ENCODE peak calls at places on chromosomes 3 and 15, in five cellular contexts. K is brain microvascular endothelial cell, Z is fibroblast of pulmonary artery, B is BE2C, A is endodermal cell. M is an unnamed sample.

GRCh38 chr3:373193-373784 is 176.7 kb downstream of the CHL1 start:
- DNase-seq in A (no peak), K (no peak), Z (no peak), B (no peak), M (no peak)

GRCh38 chr3:168467085-168467714 is 371.5 kb upstream of the GOLIM4 start:
- DNase-seq in A (peak; percentile 59), Z (peak; percentile 56), K (peak; percentile 74), B (no peak), M (peak; percentile 19)

GRCh38 chr15:65171428-65171827 is 13.7 kb downstream of the CLPX start:
- DNase-seq in Z (no peak), K (no peak), A (no peak), B (no peak), M (no peak)

GRCh38 chr15:29308299-29308698 is 38.7 kb upstream of the NSMCE3 start:
- DNase-seq in B (no peak), Z (no peak), A (no peak), K (no peak), M (no peak)

GRCh38 chr3:11631822-11632221 is 11.9 kb downstream of the VGLL4 start:
- DNase-seq in B (no peak), Z (no peak), K (no peak), A (no peak), M (no peak)

GRCh38 chr15:45048784-45049631 is 26.0 kb downstream of the SORD start:
- DNase-seq in B (no peak), A (peak; percentile 55), K (peak; percentile 66), Z (peak; percentile 90), M (no peak)

GRCh38 chr3:36959821-36960220 is 15.0 kb upstream of the TRANK1 start:
- DNase-seq in A (no peak), Z (no peak), B (peak; percentile 25), K (no peak), M (peak; percentile 71)

GRCh38 chr3:124850633-124851032 is 36.5 kb downstream of the ITGB5 start:
- DNase-seq in B (no peak), K (peak; percentile 78), A (no peak), Z (peak; percentile 57), M (no peak)

GRCh38 chr3:151305081-151305777 is 11.4 kb downstream of the GPR87 start:
- DNase-seq in Z (peak; percentile 98), A (peak; percentile 95), K (peak; percentile 95), B (no peak), M (peak; percentile 96)

GRCh38 chr15:25415707-25416106 is 23.1 kb downstream of the UBE3A start:
- DNase-seq in Z (no peak), B (no peak), A (no peak), K (no peak), M (no peak)

GRCh38 chr15:25937796-25938195 is 74.7 kb upstream of the ATP10A start:
- DNase-seq in Z (no peak), K (no peak), B (no peak), A (no peak), M (peak; percentile 13)

GRCh38 chr3:44439499-44440295 is 37.8 kb downstream of the ZNF445 start:
- DNase-seq in B (peak; percentile 50), Z (peak; percentile 99), A (no peak), K (peak; percentile 93), M (no peak)

GRCh38 chr15:61227269-61228024 is 1.7 kb downstream of the RORA start:
- DNase-seq in B (peak; percentile 43), Z (peak; percentile 40), K (peak; percentile 41), A (peak; percentile 67), M (peak; percentile 34)

GRCh38 chr3:152977356-152977755 is 142.4 kb downstream of the P2RY1 start:
- DNase-seq in B (no peak), A (no peak), Z (no peak), K (no peak), M (no peak)

GRCh38 chr15:58360421-58361090 is 71.2 kb upstream of the LIPC start:
- DNase-seq in A (no peak), K (no peak), B (no peak), Z (no peak), M (no peak)

GRCh38 chr3:100993309-100993708 is at the start of gene ABI3BP:
- DNase-seq in K (peak; percentile 81), B (peak; percentile 80), Z (peak; percentile 86), A (peak; percentile 57), M (no peak)

GRCh38 chr3:123576119-123576518 is 8.7 kb downstream of the HACD2 start:
- DNase-seq in A (no peak), K (no peak), Z (peak; percentile 25), B (no peak), M (no peak)

GRCh38 chr15:85785887-85786777 is 8.6 kb downstream of the KLHL25 start:
- DNase-seq in A (peak; percentile 65), Z (no peak), B (no peak), K (peak; percentile 33), M (no peak)

GRCh38 chr3:132242095-132242494 is 75.1 kb upstream of the ACP3 start:
- DNase-seq in Z (no peak), B (no peak), A (no peak), K (no peak), M (no peak)

GRCh38 chr3:52502808-52503350 is 7.7 kb downstream of the STAB1 start:
- DNase-seq in B (no peak), Z (no peak), K (no peak), A (no peak), M (no peak)

GRCh38 chr3:4505688-4506558 is 12.8 kb downstream of the ITPR1 start:
- DNase-seq in B (no peak), Z (no peak), K (no peak), A (no peak), M (no peak)

GRCh38 chr3:4507010-4507596 is 14.0 kb downstream of the ITPR1 start:
- DNase-seq in Z (peak; percentile 45), A (no peak), K (no peak), B (no peak), M (no peak)

GRCh38 chr3:4506559-4507009 is 13.4 kb downstream of the ITPR1 start:
- DNase-seq in K (no peak), B (no peak), Z (no peak), A (no peak), M (no peak)

GRCh38 chr3:4503050-4503449 is 9.9 kb downstream of the ITPR1 start:
- DNase-seq in K (no peak), A (no peak), Z (no peak), B (no peak), M (no peak)

DNA sequence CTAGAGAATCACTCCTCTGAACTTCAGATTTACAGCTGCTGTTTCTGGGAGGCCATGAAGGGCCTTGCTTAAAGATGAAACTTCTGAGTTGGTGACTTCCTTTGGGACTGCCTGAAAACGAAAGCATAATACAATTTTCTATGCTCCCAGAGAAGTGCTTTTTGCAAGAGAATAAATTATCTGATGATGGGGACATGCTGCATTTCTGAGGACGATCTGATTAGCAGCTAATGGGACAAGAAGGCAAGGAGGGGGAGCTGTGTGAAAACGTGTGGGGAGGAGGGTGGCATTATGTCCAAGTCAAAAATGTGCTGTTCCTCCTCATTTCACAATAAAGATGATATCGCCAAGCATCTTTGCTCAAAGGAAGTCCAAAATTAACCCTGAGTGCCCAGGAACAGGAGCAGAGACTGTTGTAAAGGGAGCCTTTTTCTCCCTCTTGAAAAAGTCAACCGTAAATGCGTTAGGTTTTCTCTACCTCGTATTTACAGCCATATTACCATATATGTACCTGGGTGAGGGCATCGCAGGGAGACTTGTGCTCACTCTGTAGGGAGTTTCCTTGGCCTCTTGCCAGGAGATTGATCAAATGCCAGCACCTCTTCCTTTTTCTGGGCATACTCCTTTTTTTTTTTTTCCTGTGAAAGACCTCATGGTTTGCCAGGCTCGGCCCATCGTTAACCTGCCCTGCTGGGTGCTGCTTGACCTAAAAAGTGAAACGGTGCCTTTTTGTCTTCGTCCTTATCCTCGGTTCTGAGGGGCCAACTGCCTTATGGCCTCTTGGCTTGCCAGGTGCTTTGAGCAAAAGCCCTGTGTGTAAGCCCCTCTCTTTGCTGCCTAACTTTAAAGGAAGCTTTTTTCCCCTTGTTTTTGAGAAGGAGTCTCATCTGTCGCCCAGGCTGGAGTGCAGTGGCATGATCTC is 11.5 kb downstream of the ITPR1 start:
- DNase-seq in Z (peak; percentile 53), B (peak; percentile 54), A (no peak), K (no peak), M (no peak)
- H3K4me3 ChIP-seq in Z (peak overlapping the region; percentile 6), B (peak overlapping the region; percentile 37), A (no peak overlapping the region), K (no peak overlapping the region), M (no peak overlapping the region)

GRCh38 chr15:22948056-22948455 is 32.1 kb downstream of the CYFIP1 start:
- DNase-seq in K (no peak), Z (no peak), A (no peak), B (no peak), M (no peak)

GRCh38 chr15:22951031-22951380 is 29.2 kb downstream of the CYFIP1 start:
- DNase-seq in K (no peak), A (no peak), B (no peak), Z (no peak), M (no peak)

GRCh38 chr15:22947101-22948000 is 32.8 kb downstream of the CYFIP1 start:
- DNase-seq in Z (no peak), K (no peak), B (no peak), A (no peak), M (no peak)

GRCh38 chr15:22950211-22950990 is 29.8 kb downstream of the CYFIP1 start:
- DNase-seq in B (no peak), A (no peak), K (no peak), Z (no peak), M (no peak)

DNA sequence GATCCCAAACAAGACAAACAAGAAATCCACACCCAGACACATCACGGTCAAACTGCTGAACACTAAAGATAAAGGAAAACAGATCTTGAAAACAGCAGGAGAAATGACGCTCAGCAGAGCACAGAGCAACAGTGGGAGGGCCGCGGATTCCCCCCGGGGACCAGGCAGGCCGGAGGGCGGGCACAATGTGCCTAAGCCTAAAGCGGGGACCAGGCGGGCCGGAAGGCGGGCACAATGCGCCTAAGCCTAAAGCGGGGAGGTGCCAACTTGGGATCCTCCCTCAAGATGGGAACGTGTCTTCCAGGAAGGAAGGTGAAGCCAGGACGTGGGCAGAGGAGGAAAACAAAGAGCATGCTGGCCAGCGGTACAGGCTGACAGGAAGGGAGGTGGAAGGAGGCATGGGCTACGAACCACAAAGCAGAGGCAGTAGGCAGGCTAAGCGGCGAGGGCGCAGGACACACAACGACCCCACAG is 31.1 kb downstream of the CYFIP1 start:
- DNase-seq in A (peak; percentile 90), Z (peak; percentile 81), B (peak; percentile 93), K (peak; percentile 45), M (no peak)
- H3K4me3 ChIP-seq in A (no peak overlapping the region), Z (peak overlapping the region; percentile 0), B (peak overlapping the region; percentile 62), K (peak overlapping the region; percentile 17), M (peak overlapping the region; percentile 32)

DNA sequence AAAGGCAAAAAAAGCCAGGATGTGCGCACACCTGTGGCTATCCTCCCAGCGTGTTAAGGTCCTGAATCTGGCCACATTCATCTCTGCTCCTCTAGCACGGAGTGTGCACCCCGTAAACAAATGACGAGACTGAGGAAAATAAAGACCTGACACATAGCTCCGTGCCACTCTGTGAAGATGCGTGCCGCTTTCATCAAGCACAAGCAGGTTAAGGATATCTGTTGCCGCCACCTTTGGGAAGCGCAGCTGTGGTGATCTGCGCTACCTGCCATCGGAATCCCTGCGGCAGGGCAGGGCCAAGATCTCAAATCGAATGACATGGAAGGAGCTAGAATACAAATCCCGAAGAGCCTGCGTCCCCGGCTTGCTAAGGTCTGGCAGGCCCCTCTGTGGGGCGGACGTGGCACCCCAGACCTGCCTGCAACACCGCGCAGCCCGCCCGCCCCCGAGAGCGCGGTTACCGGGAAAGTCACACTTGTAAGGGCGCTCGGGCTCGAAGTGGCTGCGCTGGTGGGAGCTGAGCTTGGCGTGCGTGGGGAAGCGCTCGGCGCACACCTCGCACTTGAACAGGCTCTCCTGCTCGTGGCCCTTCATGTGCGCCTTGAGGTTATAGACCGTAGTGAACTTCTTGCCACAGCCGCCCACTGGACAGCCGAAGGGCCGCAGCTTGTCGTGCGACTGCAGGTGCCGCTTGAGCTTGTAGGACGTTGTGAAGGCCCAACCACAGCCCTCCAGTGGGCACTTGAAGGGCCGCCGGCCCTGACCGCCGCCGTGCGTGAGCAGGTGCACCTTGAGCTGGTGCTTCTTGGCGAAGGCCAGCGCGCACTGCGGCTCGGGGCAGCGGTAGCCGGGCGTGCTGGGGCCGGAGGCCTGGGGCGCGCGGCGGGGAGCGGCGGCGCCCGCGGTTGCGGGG is 937 bp downstream of the ZXDC start:
- DNase-seq in B (peak; percentile 57), A (peak; percentile 81), Z (peak; percentile 49), K (peak; percentile 34), M (no peak)
- H3K4me3 ChIP-seq in B (peak overlapping the region; percentile 89), A (peak overlapping the region; percentile 87), Z (peak overlapping the region; percentile 76), K (peak overlapping the region; percentile 75), M (peak overlapping the region; percentile 73)

GRCh38 chr15:96358006-96358794 is 27.7 kb downstream of the NR2F2 start:
- DNase-seq in Z (no peak), B (no peak), A (peak; percentile 57), K (no peak), M (no peak)
- H3K4me3 ChIP-seq in Z (peak overlapping the region; percentile 67), B (no peak overlapping the region), A (no peak overlapping the region), K (peak overlapping the region; percentile 69), M (no peak overlapping the region)